ENCODE peak calls at places on chromosomes 6 and 20, in nine cellular contexts. B is KG1, S is EL, R is AML-193, C is A549, T is activated gamma-delta T cell, L is astrocyte of the hippocampus, G is AG20443, Y is left cardiac atrium. F is an unnamed sample.

GRCh38 chr6:22062807-22063408 is 233.9 kb downstream of the PRL start:
- DNase-seq in Y (no peak), B (peak), C (no peak), G (no peak), S (no peak), R (no peak), L (no peak), T (no peak), F (no peak)

GRCh38 chr6:28206527-28207243 is 18.4 kb upstream of the ZSCAN9 start:
- DNase-seq in S (peak), R (no peak), C (no peak), T (no peak), Y (no peak), B (no peak), L (peak), G (peak), F (no peak)

GRCh38 chr20:45450097-45450818 is 19.3 kb upstream of the WFDC2 start:
- DNase-seq in L (peak), Y (no peak), T (no peak), B (peak), C (peak), R (peak), S (peak), G (peak), F (peak)

GRCh38 chr6:83474309-83474708 is 38.0 kb upstream of the PRSS35 start:
- DNase-seq in S (peak), B (no peak), Y (no peak), R (no peak), C (no peak), T (no peak), G (peak), L (peak), F (peak)

GRCh38 chr6:5693588-5693987 is 313.1 kb downstream of the NRN1 start:
- DNase-seq in Y (no peak), L (no peak), R (no peak), T (no peak), C (no peak), S (no peak), G (no peak), B (no peak), F (no peak)

GRCh38 chr20:63495771-63496403 is 3.0 kb downstream of the EEF1A2 start:
- DNase-seq in G (peak), S (peak), T (peak), L (peak), Y (peak), R (peak), C (peak), B (peak), F (no peak)

GRCh38 chr6:103893082-103893481 is 966.6 kb downstream of the HACE1 start:
- DNase-seq in L (peak), G (no peak), Y (no peak), S (no peak), B (no peak), C (no peak), T (no peak), R (no peak), F (no peak)

GRCh38 chr6:15551798-15552197 is 111.0 kb downstream of the DTNBP1 start:
- DNase-seq in R (no peak), T (no peak), Y (no peak), L (peak), G (no peak), B (no peak), S (no peak), C (no peak), F (peak)

GRCh38 chr6:144064402-144064830 is 31.0 kb downstream of the SF3B5 start:
- DNase-seq in S (peak), Y (peak), L (peak), G (peak), B (no peak), T (peak), R (peak), C (no peak), F (no peak)

GRCh38 chr6:113351183-113351834 is 505.8 kb upstream of the MARCKS start:
- DNase-seq in Y (no peak), R (no peak), G (peak), B (no peak), C (no peak), T (no peak), S (peak), L (peak), F (peak)

GRCh38 chr6:42898891-42899361 is 16.9 kb upstream of the PTCRA start:
- DNase-seq in B (peak), Y (peak), G (peak), R (peak), C (no peak), S (peak), T (no peak), L (peak), F (peak)

GRCh38 chr20:24694157-24694726 is 224.8 kb downstream of the SYNDIG1 start:
- DNase-seq in S (no peak), Y (no peak), R (no peak), T (no peak), B (no peak), L (no peak), G (no peak), C (no peak), F (no peak)